ENCODE peak calls at places on chromosome 15, in four cellular contexts. One of them, this sample, is unnamed.
A peak's percentile ranks its signal among the peaks of the same experiment; 100 is the strongest.

GRCh38 chr15:65805019-65805738 is 13.1 kb upstream of the DENND4A start:
- DNase-seq in dorsolateral prefrontal cortex: no peak
- DNase-seq in sciatic nerve: no peak
- DNase-seq in effector CD4-positive, alpha-beta T cell: no peak
- DNase-seq in this sample: no peak

GRCh38 chr15:40295297-40295696 is 12.4 kb upstream of the ANKRD63 start:
- DNase-seq in dorsolateral prefrontal cortex: no peak
- DNase-seq in sciatic nerve: no peak
- DNase-seq in effector CD4-positive, alpha-beta T cell: no peak
- DNase-seq in this sample: peak; percentile 6

GRCh38 chr15:29674661-29675533 is 147.4 kb downstream of the TJP1 start:
- DNase-seq in dorsolateral prefrontal cortex: no peak
- DNase-seq in sciatic nerve: no peak
- DNase-seq in effector CD4-positive, alpha-beta T cell: no peak
- DNase-seq in this sample: peak; percentile 32

GRCh38 chr15:60552224-60552623 is 73.3 kb upstream of the ICE2 start:
- DNase-seq in dorsolateral prefrontal cortex: no peak
- DNase-seq in sciatic nerve: no peak
- DNase-seq in effector CD4-positive, alpha-beta T cell: no peak
- DNase-seq in this sample: no peak

GRCh38 chr15:92845109-92845508 is 55.0 kb upstream of the CHD2 start:
- DNase-seq in dorsolateral prefrontal cortex: no peak
- DNase-seq in sciatic nerve: no peak
- DNase-seq in effector CD4-positive, alpha-beta T cell: no peak
- DNase-seq in this sample: no peak

GRCh38 chr15:79412010-79412409 is 20.1 kb upstream of the MINAR1 start:
- DNase-seq in dorsolateral prefrontal cortex: no peak
- DNase-seq in sciatic nerve: no peak
- DNase-seq in effector CD4-positive, alpha-beta T cell: no peak
- DNase-seq in this sample: no peak

GRCh38 chr15:89462198-89462912 is 34.0 kb downstream of the RHCG start:
- DNase-seq in dorsolateral prefrontal cortex: no peak
- DNase-seq in sciatic nerve: no peak
- DNase-seq in effector CD4-positive, alpha-beta T cell: no peak
- DNase-seq in this sample: no peak

GRCh38 chr15:37035349-37035748 is 65.0 kb downstream of the MEIS2 start:
- DNase-seq in dorsolateral prefrontal cortex: no peak
- DNase-seq in sciatic nerve: no peak
- DNase-seq in effector CD4-positive, alpha-beta T cell: no peak
- DNase-seq in this sample: no peak

GRCh38 chr15:66565731-66566130 is at the start of gene LCTL:
- DNase-seq in dorsolateral prefrontal cortex: no peak
- DNase-seq in sciatic nerve: peak; percentile 62
- DNase-seq in effector CD4-positive, alpha-beta T cell: no peak
- DNase-seq in this sample: no peak

This sample was measured in posterior cingulate gyrus.